ENCODE peak calls at places on chromosome 2, in four cellular contexts. X, A, E and I are unnamed samples.

GRCh38 chr2:280655-281110 is 7.2 kb downstream of the ALKAL2 start:
- DNase-seq in X (no peak), A (no peak), E (no peak), I (no peak)

GRCh38 chr2:76316691-76317090 is 606.0 kb upstream of the GCFC2 start:
- DNase-seq in X (no peak), A (no peak), E (no peak), I (no peak)

GRCh38 chr2:178101321-178102079 is 10.7 kb upstream of the RBM45 start:
- DNase-seq in X (no peak), A (no peak), E (no peak), I (no peak)

GRCh38 chr2:168490015-168490874 is 34.2 kb downstream of the CERS6 start:
- DNase-seq in X (no peak), A (no peak), E (no peak), I (no peak)

GRCh38 chr2:219637842-219638185 is 10.4 kb downstream of the SLC4A3 start:
- DNase-seq in X (no peak), A (no peak), E (no peak), I (no peak)

GRCh38 chr2:128008089-128008672 is 19.7 kb downstream of the SAP130 start:
- DNase-seq in X (no peak), A (no peak), E (no peak), I (no peak)

GRCh38 chr2:36653155-36653554 is 43.4 kb upstream of the VIT start:
- DNase-seq in X (no peak), A (no peak), E (no peak), I (no peak)

GRCh38 chr2:75523313-75524275 is 37.1 kb downstream of the EVA1A start:
- DNase-seq in X (peak), A (no peak), E (no peak), I (no peak)

GRCh38 chr2:234964631-234965461 is 13.0 kb downstream of the SH3BP4 start:
- DNase-seq in X (no peak), A (no peak), E (no peak), I (no peak)